ENCODE peak calls at places on chromosomes 4 and X, in four cellular contexts. One of them, this sample, is unnamed.

GRCh38 chr4:108193891-108194672 is 25.4 kb upstream of the LEF1 start:
- DNase-seq in H4: peak
- DNase-seq in Peyer's patch: no peak
- DNase-seq in LHCN-M2: peak
- DNase-seq in this sample: no peak

GRCh38 chr4:982291-982690 is 4.6 kb upstream of the IDUA start:
- DNase-seq in LHCN-M2: no peak
- DNase-seq in H4: no peak
- DNase-seq in Peyer's patch: no peak
- DNase-seq in this sample: no peak

GRCh38 chr4:3871181-3871852 is 105.1 kb downstream of the ADRA2C start:
- DNase-seq in LHCN-M2: no peak
- DNase-seq in Peyer's patch: peak
- DNase-seq in H4: no peak
- DNase-seq in this sample: no peak

GRCh38 chrX:133749951-133750350 is 235.4 kb downstream of the GPC3 start:
- DNase-seq in Peyer's patch: no peak
- DNase-seq in H4: no peak
- DNase-seq in LHCN-M2: no peak
- DNase-seq in this sample: no peak

GRCh38 chrX:79325263-79325958 is 41.7 kb downstream of the ITM2A start:
- DNase-seq in Peyer's patch: no peak
- DNase-seq in H4: peak
- DNase-seq in LHCN-M2: no peak
- DNase-seq in this sample: no peak

GRCh38 chr4:15479089-15479912 is 9.6 kb downstream of the CC2D2A start:
- DNase-seq in Peyer's patch: peak
- DNase-seq in LHCN-M2: peak
- DNase-seq in H4: peak
- DNase-seq in this sample: no peak

GRCh38 chr4:53354012-53354722 is 11.7 kb downstream of the SCFD2 start:
- DNase-seq in Peyer's patch: no peak
- DNase-seq in LHCN-M2: no peak
- DNase-seq in H4: no peak
- DNase-seq in this sample: no peak

GRCh38 chr4:158484173-158484885 is 37.4 kb upstream of the RXFP1 start:
- DNase-seq in H4: peak
- DNase-seq in LHCN-M2: peak
- DNase-seq in Peyer's patch: no peak
- DNase-seq in this sample: no peak

GRCh38 chr4:158670975-158671664 is 567 bp downstream of the C4orf46 start:
- DNase-seq in H4: peak
- DNase-seq in LHCN-M2: peak
- DNase-seq in Peyer's patch: peak
- DNase-seq in this sample: peak

This sample was measured in GM12891.